ENCODE peak calls at places on chromosomes 11 and 22, in four cellular contexts. One of them, this sample, is unnamed.
A peak's percentile ranks its signal among the peaks of the same experiment; 100 is the strongest.

GRCh38 chr11:37378989-37379388 is 781.0 kb upstream of the RAG2 start:
- DNase-seq in Caco-2: no peak
- DNase-seq in thyroid gland: no peak
- DNase-seq in ACHN: no peak
- DNase-seq in this sample: no peak

GRCh38 chr22:24760708-24761306 is 13.7 kb downstream of the PIWIL3 start:
- DNase-seq in ACHN: no peak
- DNase-seq in Caco-2: no peak
- DNase-seq in thyroid gland: no peak
- DNase-seq in this sample: no peak

GRCh38 chr11:91299980-91300379 is 924.6 kb upstream of the FAT3 start:
- DNase-seq in Caco-2: no peak
- DNase-seq in thyroid gland: no peak
- DNase-seq in ACHN: no peak
- DNase-seq in this sample: peak; percentile 21

GRCh38 chr11:48004456-48004855 is 24.1 kb downstream of the PTPRJ start:
- DNase-seq in thyroid gland: no peak
- DNase-seq in ACHN: no peak
- DNase-seq in Caco-2: no peak
- DNase-seq in this sample: no peak

GRCh38 chr11:59182457-59183151 is 10.7 kb downstream of the DTX4 start:
- DNase-seq in ACHN: no peak
- DNase-seq in Caco-2: peak; percentile 79
- DNase-seq in thyroid gland: peak; percentile 35
- DNase-seq in this sample: no peak

GRCh38 chr22:17107547-17107810 is 13.7 kb downstream of the TMEM121B start:
- DNase-seq in Caco-2: no peak
- DNase-seq in thyroid gland: no peak
- DNase-seq in ACHN: no peak
- DNase-seq in this sample: no peak

GRCh38 chr11:115944596-115944995 is 440.4 kb upstream of the CADM1 start:
- DNase-seq in thyroid gland: no peak
- DNase-seq in ACHN: no peak
- DNase-seq in Caco-2: no peak
- DNase-seq in this sample: no peak

GRCh38 chr11:107705027-107705426 is 6.8 kb downstream of the SLN start:
- DNase-seq in thyroid gland: no peak
- DNase-seq in ACHN: peak; percentile 87
- DNase-seq in Caco-2: no peak
- DNase-seq in this sample: peak; percentile 68